ENCODE peak calls at places on chromosomes 4 and X, in ten cellular contexts. One of them, this sample, is unnamed.

GRCh38 chrX:102516314-102516936 is at the start of gene TMSB15A:
- DNase-seq in left ventricle myocardium inferior: peak
- DNase-seq in upper lobe of right lung: peak
- DNase-seq in AG09309: no peak
- DNase-seq in naive thymus-derived CD4-positive, alpha-beta T cell: peak
- DNase-seq in thoracic aorta: peak
- DNase-seq in adipocyte: peak
- DNase-seq in aorta: peak
- DNase-seq in CD4-positive, alpha-beta memory T cell: peak
- DNase-seq in uterus: peak
- DNase-seq in this sample: no peak

GRCh38 chr4:166435449-166435848 is 562.4 kb downstream of the TLL1 start:
- DNase-seq in upper lobe of right lung: no peak
- DNase-seq in CD4-positive, alpha-beta memory T cell: no peak
- DNase-seq in AG09309: peak
- DNase-seq in left ventricle myocardium inferior: no peak
- DNase-seq in adipocyte: peak
- DNase-seq in aorta: no peak
- DNase-seq in naive thymus-derived CD4-positive, alpha-beta T cell: no peak
- DNase-seq in uterus: no peak
- DNase-seq in thoracic aorta: no peak
- DNase-seq in this sample: no peak

GRCh38 chrX:78092296-78092695 is 11.8 kb upstream of the PGK1 start:
- DNase-seq in naive thymus-derived CD4-positive, alpha-beta T cell: peak
- DNase-seq in uterus: no peak
- DNase-seq in upper lobe of right lung: no peak
- DNase-seq in AG09309: no peak
- DNase-seq in adipocyte: peak
- DNase-seq in thoracic aorta: no peak
- DNase-seq in left ventricle myocardium inferior: no peak
- DNase-seq in CD4-positive, alpha-beta memory T cell: no peak
- DNase-seq in aorta: no peak
- DNase-seq in this sample: no peak

GRCh38 chrX:3177851-3178250 is 136.6 kb downstream of the ARSF start:
- DNase-seq in uterus: no peak
- DNase-seq in aorta: no peak
- DNase-seq in adipocyte: no peak
- DNase-seq in naive thymus-derived CD4-positive, alpha-beta T cell: no peak
- DNase-seq in CD4-positive, alpha-beta memory T cell: no peak
- DNase-seq in left ventricle myocardium inferior: no peak
- DNase-seq in AG09309: no peak
- DNase-seq in thoracic aorta: no peak
- DNase-seq in upper lobe of right lung: no peak
- DNase-seq in this sample: no peak

GRCh38 chr4:138727704-138728103 is 287.9 kb upstream of the NOCT start:
- DNase-seq in left ventricle myocardium inferior: no peak
- DNase-seq in adipocyte: no peak
- DNase-seq in CD4-positive, alpha-beta memory T cell: no peak
- DNase-seq in thoracic aorta: no peak
- DNase-seq in aorta: no peak
- DNase-seq in uterus: no peak
- DNase-seq in naive thymus-derived CD4-positive, alpha-beta T cell: no peak
- DNase-seq in upper lobe of right lung: no peak
- DNase-seq in AG09309: no peak
- DNase-seq in this sample: no peak

GRCh38 chr4:26687728-26688127 is 103.8 kb downstream of the TBC1D19 start:
- DNase-seq in aorta: no peak
- DNase-seq in naive thymus-derived CD4-positive, alpha-beta T cell: no peak
- DNase-seq in CD4-positive, alpha-beta memory T cell: no peak
- DNase-seq in thoracic aorta: no peak
- DNase-seq in uterus: no peak
- DNase-seq in adipocyte: peak
- DNase-seq in AG09309: peak
- DNase-seq in upper lobe of right lung: no peak
- DNase-seq in left ventricle myocardium inferior: no peak
- DNase-seq in this sample: no peak

GRCh38 chrX:138020941-138021340 is 455.0 kb downstream of the ZIC3 start:
- DNase-seq in naive thymus-derived CD4-positive, alpha-beta T cell: no peak
- DNase-seq in aorta: no peak
- DNase-seq in uterus: no peak
- DNase-seq in left ventricle myocardium inferior: no peak
- DNase-seq in upper lobe of right lung: no peak
- DNase-seq in AG09309: no peak
- DNase-seq in CD4-positive, alpha-beta memory T cell: no peak
- DNase-seq in adipocyte: no peak
- DNase-seq in thoracic aorta: no peak
- DNase-seq in this sample: no peak

GRCh38 chrX:106484233-106484632 is 127.5 kb upstream of the RADX start:
- DNase-seq in CD4-positive, alpha-beta memory T cell: peak
- DNase-seq in AG09309: no peak
- DNase-seq in upper lobe of right lung: no peak
- DNase-seq in adipocyte: no peak
- DNase-seq in left ventricle myocardium inferior: no peak
- DNase-seq in aorta: no peak
- DNase-seq in thoracic aorta: no peak
- DNase-seq in uterus: no peak
- DNase-seq in naive thymus-derived CD4-positive, alpha-beta T cell: no peak
- DNase-seq in this sample: no peak

GRCh38 chr4:182351485-182351884 is 108.3 kb downstream of the TENM3 start:
- DNase-seq in upper lobe of right lung: no peak
- DNase-seq in AG09309: no peak
- DNase-seq in CD4-positive, alpha-beta memory T cell: no peak
- DNase-seq in naive thymus-derived CD4-positive, alpha-beta T cell: no peak
- DNase-seq in uterus: no peak
- DNase-seq in left ventricle myocardium inferior: no peak
- DNase-seq in aorta: no peak
- DNase-seq in thoracic aorta: no peak
- DNase-seq in adipocyte: no peak
- DNase-seq in this sample: no peak

GRCh38 chrX:125137521-125137920 is 182.2 kb upstream of the TEX13C start:
- DNase-seq in adipocyte: no peak
- DNase-seq in upper lobe of right lung: no peak
- DNase-seq in naive thymus-derived CD4-positive, alpha-beta T cell: no peak
- DNase-seq in CD4-positive, alpha-beta memory T cell: no peak
- DNase-seq in uterus: no peak
- DNase-seq in left ventricle myocardium inferior: no peak
- DNase-seq in thoracic aorta: no peak
- DNase-seq in aorta: no peak
- DNase-seq in AG09309: no peak
- DNase-seq in this sample: no peak

GRCh38 chrX:37476571-37477188 is 94.8 kb upstream of the LANCL3 start:
- DNase-seq in left ventricle myocardium inferior: no peak
- DNase-seq in aorta: no peak
- DNase-seq in uterus: no peak
- DNase-seq in adipocyte: no peak
- DNase-seq in AG09309: no peak
- DNase-seq in upper lobe of right lung: no peak
- DNase-seq in CD4-positive, alpha-beta memory T cell: no peak
- DNase-seq in naive thymus-derived CD4-positive, alpha-beta T cell: no peak
- DNase-seq in thoracic aorta: no peak
- DNase-seq in this sample: no peak
- H3K4me3 ChIP-seq in left ventricle myocardium inferior: no peak
- H3K4me3 ChIP-seq in aorta: no peak
- H3K4me3 ChIP-seq in uterus: no peak
- H3K4me3 ChIP-seq in adipocyte: no peak
- H3K4me3 ChIP-seq in AG09309: no peak
- H3K4me3 ChIP-seq in upper lobe of right lung: no peak
- H3K4me3 ChIP-seq in CD4-positive, alpha-beta memory T cell: no peak
- H3K4me3 ChIP-seq in naive thymus-derived CD4-positive, alpha-beta T cell: no peak
- H3K4me3 ChIP-seq in thoracic aorta: no peak
- H3K4me3 ChIP-seq in this sample: no peak

GRCh38 chr4:998096-998691 is 5.0 kb upstream of the SLC26A1 start:
- DNase-seq in CD4-positive, alpha-beta memory T cell: no peak
- DNase-seq in naive thymus-derived CD4-positive, alpha-beta T cell: no peak
- DNase-seq in thoracic aorta: no peak
- DNase-seq in adipocyte: no peak
- DNase-seq in uterus: no peak
- DNase-seq in upper lobe of right lung: no peak
- DNase-seq in left ventricle myocardium inferior: no peak
- DNase-seq in aorta: no peak
- DNase-seq in AG09309: no peak
- DNase-seq in this sample: no peak

GRCh38 chr4:995311-996026 is 2.3 kb upstream of the SLC26A1 start:
- DNase-seq in CD4-positive, alpha-beta memory T cell: no peak
- DNase-seq in AG09309: no peak
- DNase-seq in adipocyte: no peak
- DNase-seq in thoracic aorta: no peak
- DNase-seq in naive thymus-derived CD4-positive, alpha-beta T cell: no peak
- DNase-seq in aorta: no peak
- DNase-seq in upper lobe of right lung: no peak
- DNase-seq in uterus: no peak
- DNase-seq in left ventricle myocardium inferior: no peak
- DNase-seq in this sample: no peak

GRCh38 chr4:997375-998071 is 4.3 kb upstream of the SLC26A1 start:
- DNase-seq in aorta: no peak
- DNase-seq in thoracic aorta: no peak
- DNase-seq in uterus: no peak
- DNase-seq in AG09309: no peak
- DNase-seq in naive thymus-derived CD4-positive, alpha-beta T cell: no peak
- DNase-seq in left ventricle myocardium inferior: no peak
- DNase-seq in adipocyte: peak
- DNase-seq in CD4-positive, alpha-beta memory T cell: no peak
- DNase-seq in upper lobe of right lung: no peak
- DNase-seq in this sample: no peak

GRCh38 chr4:996030-996993 is 3.1 kb upstream of the SLC26A1 start:
- DNase-seq in adipocyte: no peak
- DNase-seq in uterus: no peak
- DNase-seq in left ventricle myocardium inferior: no peak
- DNase-seq in naive thymus-derived CD4-positive, alpha-beta T cell: no peak
- DNase-seq in AG09309: no peak
- DNase-seq in aorta: no peak
- DNase-seq in upper lobe of right lung: no peak
- DNase-seq in CD4-positive, alpha-beta memory T cell: no peak
- DNase-seq in thoracic aorta: no peak
- DNase-seq in this sample: no peak

DNA sequence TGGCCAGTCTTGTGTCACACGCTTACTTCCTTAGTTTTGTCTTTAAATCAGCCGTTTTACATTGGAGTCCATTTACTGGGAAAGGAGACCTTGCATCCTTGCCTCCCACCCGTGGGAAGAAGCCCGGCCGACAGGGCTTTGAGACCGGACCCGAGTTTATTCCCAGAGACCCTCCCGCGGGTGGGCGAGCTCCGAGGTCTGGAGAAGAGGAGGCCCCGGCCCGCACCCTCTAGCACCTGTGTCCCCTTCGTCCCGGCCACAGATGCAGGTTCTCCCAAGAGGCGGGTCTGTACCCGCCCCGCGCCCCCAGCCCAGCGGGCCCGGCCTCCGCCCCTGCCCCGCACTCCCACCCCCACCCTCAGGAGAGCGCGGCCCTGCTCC is 3.8 kb upstream of the SLC26A1 start:
- DNase-seq in CD4-positive, alpha-beta memory T cell: no peak
- DNase-seq in aorta: no peak
- DNase-seq in AG09309: no peak
- DNase-seq in uterus: no peak
- DNase-seq in left ventricle myocardium inferior: no peak
- DNase-seq in upper lobe of right lung: no peak
- DNase-seq in thoracic aorta: no peak
- DNase-seq in adipocyte: no peak
- DNase-seq in naive thymus-derived CD4-positive, alpha-beta T cell: no peak
- DNase-seq in this sample: no peak
- H3K4me3 ChIP-seq in CD4-positive, alpha-beta memory T cell: no peak
- H3K4me3 ChIP-seq in aorta: no peak
- H3K4me3 ChIP-seq in AG09309: no peak
- H3K4me3 ChIP-seq in uterus: peak
- H3K4me3 ChIP-seq in left ventricle myocardium inferior: peak
- H3K4me3 ChIP-seq in upper lobe of right lung: no peak
- H3K4me3 ChIP-seq in thoracic aorta: peak
- H3K4me3 ChIP-seq in adipocyte: no peak
- H3K4me3 ChIP-seq in naive thymus-derived CD4-positive, alpha-beta T cell: no peak
- H3K4me3 ChIP-seq in this sample: no peak

GRCh38 chr4:96312049-96312685 is 472.3 kb downstream of the PDHA2 start:
- DNase-seq in uterus: no peak
- DNase-seq in thoracic aorta: no peak
- DNase-seq in CD4-positive, alpha-beta memory T cell: no peak
- DNase-seq in adipocyte: peak
- DNase-seq in AG09309: no peak
- DNase-seq in left ventricle myocardium inferior: no peak
- DNase-seq in aorta: no peak
- DNase-seq in naive thymus-derived CD4-positive, alpha-beta T cell: no peak
- DNase-seq in upper lobe of right lung: no peak
- DNase-seq in this sample: no peak
- H3K4me3 ChIP-seq in uterus: no peak
- H3K4me3 ChIP-seq in thoracic aorta: peak
- H3K4me3 ChIP-seq in CD4-positive, alpha-beta memory T cell: no peak
- H3K4me3 ChIP-seq in adipocyte: peak
- H3K4me3 ChIP-seq in AG09309: no peak
- H3K4me3 ChIP-seq in left ventricle myocardium inferior: peak
- H3K4me3 ChIP-seq in aorta: peak
- H3K4me3 ChIP-seq in naive thymus-derived CD4-positive, alpha-beta T cell: no peak
- H3K4me3 ChIP-seq in upper lobe of right lung: no peak
- H3K4me3 ChIP-seq in this sample: no peak

GRCh38 chr4:151538963-151539362 is 130.0 kb downstream of the FHIP1A start:
- DNase-seq in AG09309: no peak
- DNase-seq in left ventricle myocardium inferior: no peak
- DNase-seq in uterus: no peak
- DNase-seq in upper lobe of right lung: no peak
- DNase-seq in thoracic aorta: no peak
- DNase-seq in aorta: no peak
- DNase-seq in CD4-positive, alpha-beta memory T cell: no peak
- DNase-seq in naive thymus-derived CD4-positive, alpha-beta T cell: no peak
- DNase-seq in adipocyte: no peak
- DNase-seq in this sample: peak

GRCh38 chr4:151537726-151538125 is 128.8 kb downstream of the FHIP1A start:
- DNase-seq in uterus: peak
- DNase-seq in CD4-positive, alpha-beta memory T cell: no peak
- DNase-seq in naive thymus-derived CD4-positive, alpha-beta T cell: no peak
- DNase-seq in upper lobe of right lung: no peak
- DNase-seq in aorta: no peak
- DNase-seq in adipocyte: peak
- DNase-seq in AG09309: no peak
- DNase-seq in thoracic aorta: no peak
- DNase-seq in left ventricle myocardium inferior: no peak
- DNase-seq in this sample: no peak

GRCh38 chr4:151541438-151542071 is 132.6 kb downstream of the FHIP1A start:
- DNase-seq in AG09309: peak
- DNase-seq in upper lobe of right lung: no peak
- DNase-seq in left ventricle myocardium inferior: no peak
- DNase-seq in CD4-positive, alpha-beta memory T cell: no peak
- DNase-seq in adipocyte: peak
- DNase-seq in naive thymus-derived CD4-positive, alpha-beta T cell: no peak
- DNase-seq in thoracic aorta: no peak
- DNase-seq in uterus: peak
- DNase-seq in aorta: no peak
- DNase-seq in this sample: no peak

DNA sequence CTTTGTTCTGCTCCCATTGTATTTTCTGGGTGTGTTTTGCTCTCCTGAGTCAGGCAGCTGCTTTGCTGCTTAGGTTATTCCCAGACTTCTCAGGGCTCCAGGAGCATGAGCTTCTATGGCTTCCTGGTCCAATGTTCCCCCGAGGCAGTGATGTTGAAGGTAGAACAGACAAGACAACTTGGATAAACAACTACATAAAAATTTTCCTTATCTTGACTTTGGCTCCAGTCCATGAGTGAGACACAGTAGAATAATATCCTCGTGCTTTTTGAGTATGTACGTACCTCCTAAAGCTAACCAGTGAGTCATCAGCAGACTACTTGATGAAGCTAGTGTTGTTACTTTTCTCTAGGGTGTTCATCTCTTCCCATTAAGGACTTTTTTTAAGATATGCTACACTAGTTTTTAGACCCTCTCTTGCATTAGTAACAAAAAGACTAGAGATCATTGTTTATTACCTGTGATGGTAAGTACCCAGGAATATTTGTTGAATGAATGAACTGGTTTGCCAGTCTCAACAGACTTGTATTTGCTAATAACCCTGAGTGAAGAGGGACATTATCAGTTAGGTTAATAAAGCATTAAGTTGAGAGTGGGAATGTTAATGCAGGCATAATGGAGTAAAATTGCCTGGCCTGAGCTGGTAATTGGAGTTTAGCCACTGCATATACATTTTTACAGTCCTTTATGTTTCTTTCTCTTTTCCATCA is 131.9 kb downstream of the FHIP1A start:
- DNase-seq in uterus: peak
- DNase-seq in upper lobe of right lung: no peak
- DNase-seq in CD4-positive, alpha-beta memory T cell: no peak
- DNase-seq in thoracic aorta: no peak
- DNase-seq in naive thymus-derived CD4-positive, alpha-beta T cell: no peak
- DNase-seq in aorta: no peak
- DNase-seq in AG09309: peak
- DNase-seq in adipocyte: peak
- DNase-seq in left ventricle myocardium inferior: no peak
- DNase-seq in this sample: no peak
- H3K4me3 ChIP-seq in uterus: no peak
- H3K4me3 ChIP-seq in upper lobe of right lung: no peak
- H3K4me3 ChIP-seq in CD4-positive, alpha-beta memory T cell: no peak
- H3K4me3 ChIP-seq in thoracic aorta: no peak
- H3K4me3 ChIP-seq in naive thymus-derived CD4-positive, alpha-beta T cell: no peak
- H3K4me3 ChIP-seq in aorta: no peak
- H3K4me3 ChIP-seq in AG09309: no peak
- H3K4me3 ChIP-seq in adipocyte: peak
- H3K4me3 ChIP-seq in left ventricle myocardium inferior: no peak
- H3K4me3 ChIP-seq in this sample: no peak

This sample was measured in Jurkat, Clone E6-1.